ENCODE peak calls at places on chromosomes 3 and 15, in ten cellular contexts. X is endodermal cell, B is HepG2, H is NT2/D1, M is GM12878, J is keratinocyte, A is mesenchymal stem cell, D is HCT116, R is endothelial cell of umbilical vein, P is colonic mucosa. I is an unnamed sample.

GRCh38 chr3:12192173-12192572 is 33.5 kb upstream of the TIMP4 start:
- DNase-seq in X (no peak), B (no peak), H (no peak), M (no peak), J (no peak), A (no peak), D (no peak), R (no peak), P (no peak), I (no peak)

GRCh38 chr3:30232546-30232945 is 373.9 kb upstream of the TGFBR2 start:
- DNase-seq in X (no peak), B (no peak), H (no peak), M (no peak), J (no peak), A (no peak), D (no peak), R (no peak), P (no peak), I (no peak)

GRCh38 chr3:38574411-38575278 is 74.8 kb downstream of the SCN5A start:
- DNase-seq in X (peak; percentile 53), B (no peak), H (no peak), M (no peak), J (no peak), A (peak; percentile 10), D (no peak), R (peak; percentile 4), P (no peak), I (no peak)

GRCh38 chr3:126718506-126719445 is 14.7 kb downstream of the CHCHD6 start:
- DNase-seq in X (no peak), B (no peak), H (no peak), M (no peak), J (no peak), A (no peak), D (no peak), R (no peak), P (no peak), I (no peak)

GRCh38 chr15:82737975-82738374 is 28.3 kb upstream of the AP3B2 start:
- DNase-seq in X (no peak), B (no peak), H (no peak), M (no peak), J (no peak), A (peak; percentile 8), D (no peak), R (no peak), P (no peak), I (no peak)

GRCh38 chr3:70712449-70713082 is 400.1 kb upstream of the MDFIC2 start:
- DNase-seq in X (no peak), B (no peak), H (no peak), M (no peak), J (no peak), A (no peak), D (no peak), R (no peak), P (no peak), I (no peak)

GRCh38 chr3:25840099-25840498 is 50.2 kb downstream of the OXSM start:
- DNase-seq in X (no peak), B (no peak), H (no peak), M (no peak), J (no peak), A (no peak), D (no peak), R (no peak), P (no peak), I (no peak)

GRCh38 chr3:16370872-16371740 is 106.1 kb downstream of the OXNAD1 start:
- DNase-seq in X (no peak), B (no peak), H (no peak), M (no peak), J (no peak), A (no peak), D (no peak), R (no peak), P (no peak), I (peak; percentile 7)

GRCh38 chr3:177177670-177178295 is 19.5 kb downstream of the TBL1XR1 start:
- DNase-seq in X (no peak), B (no peak), H (no peak), M (no peak), J (no peak), A (no peak), D (no peak), R (no peak), P (peak; percentile 82), I (no peak)

GRCh38 chr3:109442531-109442930 is 105.2 kb upstream of the DPPA4 start:
- DNase-seq in X (no peak), B (no peak), H (no peak), M (no peak), J (no peak), A (no peak), D (no peak), R (no peak), P (no peak), I (no peak)

GRCh38 chr3:30544811-30545210 is 61.6 kb upstream of the TGFBR2 start:
- DNase-seq in X (no peak), B (no peak), H (no peak), M (no peak), J (no peak), A (peak; percentile 93), D (no peak), R (peak; percentile 99), P (no peak), I (peak; percentile 44)

GRCh38 chr15:72197460-72198409 is at the start of gene GRAMD2A:
- DNase-seq in X (peak; percentile 91), B (no peak), H (no peak), M (no peak), J (no peak), A (peak; percentile 37), D (peak; percentile 61), R (no peak), P (peak; percentile 47), I (peak; percentile 50)

GRCh38 chr3:32708672-32709283 is 23.8 kb downstream of the CNOT10 start:
- DNase-seq in X (no peak), B (no peak), H (no peak), M (no peak), J (no peak), A (no peak), D (no peak), R (no peak), P (no peak), I (no peak)

GRCh38 chr3:197298858-197299854 is 744 bp upstream of the DLG1 start:
- DNase-seq in X (peak; percentile 87), B (peak; percentile 49), H (no peak), M (no peak), J (no peak), A (peak; percentile 39), D (peak; percentile 63), R (peak; percentile 19), P (peak; percentile 82), I (no peak)

GRCh38 chr15:72375501-72375845 is 341 bp downstream of the HEXA start:
- DNase-seq in X (no peak), B (no peak), H (peak; percentile 3), M (no peak), J (no peak), A (no peak), D (no peak), R (no peak), P (peak; percentile 69), I (no peak)

GRCh38 chr3:45595364-45596154 is 1.0 kb downstream of the LIMD1 start:
- DNase-seq in X (no peak), B (no peak), H (no peak), M (no peak), J (no peak), A (no peak), D (no peak), R (no peak), P (peak; percentile 76), I (no peak)
- H3K9ac ChIP-seq in X (no peak overlapping the region), B (peak overlapping the region; percentile 85), H (peak overlapping the region; percentile 94), M (peak overlapping the region; percentile 92), J (peak overlapping the region; percentile 56), A (peak overlapping the region; percentile 88), D (peak overlapping the region; percentile 88), R (peak overlapping the region; percentile 8), P (peak overlapping the region; percentile 74), I (peak overlapping the region; percentile 90)

DNA sequence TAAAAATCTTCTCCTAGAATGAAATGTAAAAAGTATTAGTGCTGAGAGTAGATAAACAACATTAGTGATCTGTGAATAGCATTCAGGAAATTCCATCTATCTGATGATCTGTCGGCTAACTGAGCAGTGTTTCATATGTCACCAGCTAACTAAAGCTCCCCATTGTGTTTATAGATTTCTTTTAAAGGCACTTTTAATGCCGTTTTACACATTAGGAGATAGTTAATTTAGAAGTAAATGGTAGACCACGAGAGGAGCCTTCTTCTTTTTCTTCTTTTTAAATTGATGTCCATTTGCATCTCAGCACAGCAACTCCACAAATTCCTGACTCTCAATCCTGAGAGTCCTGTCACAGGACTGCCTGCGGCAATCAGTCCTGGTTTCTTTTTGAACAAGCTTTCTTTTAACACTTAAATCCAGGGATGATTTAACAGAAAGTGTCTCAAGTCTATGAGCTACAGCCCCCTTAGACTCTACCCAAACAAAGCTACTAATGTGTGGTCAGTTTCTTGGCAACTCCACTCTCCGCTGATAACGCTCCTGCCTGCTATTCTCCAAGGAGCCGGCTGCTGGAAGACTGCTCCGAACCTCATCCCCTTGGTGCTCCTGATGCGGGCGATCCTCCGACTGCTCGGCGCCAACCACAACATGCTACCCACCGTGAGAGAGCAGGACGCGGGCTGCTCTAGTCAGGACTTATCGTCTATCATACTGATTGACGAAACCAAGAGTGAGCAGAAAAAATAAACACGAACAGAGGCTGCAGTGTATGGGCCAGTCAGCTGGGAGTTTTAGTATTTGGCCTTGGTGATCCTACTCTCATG is 421.4 kb downstream of the MECOM start:
- DNase-seq in X (peak; percentile 73), B (no peak), H (peak; percentile 50), M (no peak), J (no peak), A (peak; percentile 63), D (no peak), R (peak; percentile 87), P (no peak), I (peak; percentile 42)
- H3K4me3 ChIP-seq in X (peak overlapping the region; percentile 28), B (no peak overlapping the region), H (peak overlapping the region; percentile 41), M (no peak overlapping the region), J (no peak overlapping the region), A (peak overlapping the region; percentile 11), D (no peak overlapping the region), R (peak overlapping the region; percentile 42), P (no peak overlapping the region), I (peak overlapping the region; percentile 83)

GRCh38 chr15:99485992-99486370 is 79.8 kb upstream of the MEF2A start:
- DNase-seq in X (no peak), B (no peak), H (no peak), M (no peak), J (no peak), A (no peak), D (no peak), R (no peak), P (no peak), I (no peak)
- H3K9ac ChIP-seq in X (no peak overlapping the region), B (no peak overlapping the region), H (peak overlapping the region; percentile 24), M (no peak overlapping the region), J (no peak overlapping the region), A (peak overlapping the region; percentile 54), D (peak overlapping the region; percentile 39), R (no peak overlapping the region), P (no peak overlapping the region), I (peak overlapping the region; percentile 60)

DNA sequence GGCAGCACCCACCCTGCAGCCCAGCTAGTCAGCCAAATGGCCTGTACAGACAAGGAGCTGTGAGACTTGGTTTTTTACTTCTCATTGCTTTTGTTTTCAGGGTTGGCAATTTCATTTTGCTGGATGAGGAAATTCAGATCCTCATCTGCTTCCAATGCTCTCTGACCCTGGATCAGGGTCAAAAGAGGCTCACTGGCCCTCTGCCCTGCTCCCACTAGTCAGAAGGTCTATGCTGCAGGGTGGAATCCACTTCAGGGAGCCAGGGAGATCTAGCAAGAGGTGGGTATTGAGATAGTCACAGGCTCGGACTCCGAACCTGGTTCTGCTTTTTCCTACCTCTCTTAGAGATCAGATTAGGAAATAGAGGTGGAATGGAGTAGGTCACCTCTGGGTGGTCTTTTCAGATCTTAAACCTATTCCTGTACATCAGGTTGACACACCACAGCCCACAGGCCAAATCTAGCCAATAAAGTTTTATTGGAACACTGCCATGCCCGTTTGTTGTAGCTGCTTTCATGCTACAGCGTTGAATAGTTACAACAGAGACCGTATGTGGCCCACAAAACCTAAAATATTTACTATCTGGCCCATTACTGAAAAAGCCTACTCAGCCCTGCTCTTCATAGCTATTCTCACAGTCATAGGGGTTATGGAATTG is 26.4 kb upstream of the GLCE start:
- DNase-seq in X (no peak), B (no peak), H (no peak), M (no peak), J (no peak), A (no peak), D (no peak), R (no peak), P (no peak), I (no peak)
- H3K4me3 ChIP-seq in X (no peak overlapping the region), B (no peak overlapping the region), H (no peak overlapping the region), M (no peak overlapping the region), J (no peak overlapping the region), A (no peak overlapping the region), D (no peak overlapping the region), R (no peak overlapping the region), P (no peak overlapping the region), I (no peak overlapping the region)